ENCODE peak calls at places on chromosomes 3 and 15, in four cellular contexts. T is CD8-positive, alpha-beta T cell; W is A673; U is cardiac muscle cell. B is an unnamed sample.

GRCh38 chr3:172300862-172301261 is 147.4 kb downstream of the GHSR start:
- DNase-seq in T (no peak), W (no peak), U (no peak), B (no peak)

GRCh38 chr3:191809326-191809949 is 348.5 kb downstream of the PYDC2 start:
- DNase-seq in T (no peak), W (peak; percentile 64), U (no peak), B (no peak)

GRCh38 chr3:3089017-3089416 is 21.2 kb downstream of the IL5RA start:
- DNase-seq in T (no peak), W (no peak), U (no peak), B (no peak)

GRCh38 chr15:59405079-59405478 is 32.4 kb upstream of the MYO1E start:
- DNase-seq in T (no peak), W (no peak), U (no peak), B (no peak)

GRCh38 chr15:29452881-29453731 is 183.5 kb upstream of the NSMCE3 start:
- DNase-seq in T (no peak), W (no peak), U (peak; percentile 5), B (no peak)

GRCh38 chr3:187520027-187520945 is 149.9 kb downstream of the SST start:
- DNase-seq in T (no peak), W (no peak), U (peak; percentile 10), B (no peak)

GRCh38 chr3:14810795-14811661 is 7.7 kb upstream of the FGD5 start:
- DNase-seq in T (no peak), W (no peak), U (no peak), B (no peak)

GRCh38 chr3:196287066-196287404 is 491 bp downstream of the PCYT1A start:
- DNase-seq in T (no peak), W (peak; percentile 32), U (peak; percentile 29), B (peak; percentile 14)

GRCh38 chr15:32701863-32702262 is 15.9 kb upstream of the GREM1 start:
- DNase-seq in T (no peak), W (no peak), U (no peak), B (no peak)

GRCh38 chr15:34065261-34065660 is 26.3 kb upstream of the AVEN start:
- DNase-seq in T (no peak), W (no peak), U (no peak), B (no peak)

DNA sequence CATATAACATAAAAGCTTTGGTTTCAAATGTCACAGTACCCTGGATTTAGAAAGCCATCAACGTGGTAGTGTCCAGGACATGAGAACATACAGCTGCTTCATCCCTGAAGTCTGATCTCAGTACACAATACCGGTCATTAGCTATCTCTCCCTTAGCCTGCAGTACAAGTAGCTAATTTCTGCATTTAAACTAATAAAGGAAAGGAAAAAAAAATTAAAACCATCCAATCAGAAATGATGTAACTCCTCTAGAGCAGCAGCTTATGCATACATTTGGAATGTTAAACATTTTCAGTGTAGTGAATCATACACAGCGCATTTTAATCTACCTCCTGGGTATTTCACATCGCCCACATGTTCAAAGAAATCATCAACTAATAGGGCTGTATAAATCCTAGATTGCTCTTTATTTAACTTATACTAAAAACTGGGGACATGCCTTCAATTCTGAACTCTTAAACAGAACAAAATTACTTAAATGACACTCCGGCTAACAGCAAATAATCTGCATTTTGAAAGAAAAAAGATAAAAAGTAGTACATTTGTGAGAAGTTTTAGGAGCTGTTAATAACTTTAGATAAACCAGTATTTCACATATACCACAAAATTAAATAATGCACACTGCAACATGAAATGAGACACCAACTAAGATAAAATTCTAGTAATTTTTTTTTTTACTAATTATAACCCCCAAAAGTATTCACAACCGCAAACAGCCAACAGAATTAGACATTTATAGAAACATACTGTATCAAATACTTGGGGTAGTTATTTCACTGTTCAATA is 3.7 kb downstream of the IGF2BP2 start:
- DNase-seq in T (no peak), W (peak; percentile 81), U (peak; percentile 84), B (no peak)
- H3K9me3 ChIP-seq in T (no peaks in the 10 kb centered on the region), W (no peaks in the 10 kb centered on the region), U (no peaks in the 10 kb centered on the region), B (peaks cover 3% of the 10 kb centered on the region)

GRCh38 chr3:45194791-45195190 is 31.3 kb downstream of the TMEM158 start:
- DNase-seq in T (no peak), W (no peak), U (no peak), B (no peak)

GRCh38 chr3:45188714-45189659 is 37.1 kb downstream of the TMEM158 start:
- DNase-seq in T (no peak), W (no peak), U (no peak), B (no peak)

GRCh38 chr3:45187597-45188210 is 38.4 kb downstream of the TMEM158 start:
- DNase-seq in T (no peak), W (no peak), U (no peak), B (no peak)

GRCh38 chr3:45191924-45192417 is 34.1 kb downstream of the TMEM158 start:
- DNase-seq in T (no peak), W (no peak), U (no peak), B (no peak)

GRCh38 chr3:45191424-45191823 is 34.7 kb downstream of the TMEM158 start:
- DNase-seq in T (no peak), W (no peak), U (no peak), B (no peak)
- H3K9me3 ChIP-seq in T (no peaks in the 10 kb centered on the region), W (no peaks in the 10 kb centered on the region), U (no peaks in the 10 kb centered on the region), B (no peaks in the 10 kb centered on the region)

GRCh38 chr15:22231603-22232002 is 151.3 kb downstream of the OR4M2 start:
- DNase-seq in T (no peak), W (no peak), U (no peak), B (no peak)

GRCh38 chr15:22229971-22230815 is 149.9 kb downstream of the OR4M2 start:
- DNase-seq in T (no peak), W (no peak), U (no peak), B (no peak)

GRCh38 chr15:22227411-22227810 is 147.1 kb downstream of the OR4M2 start:
- DNase-seq in T (no peak), W (no peak), U (no peak), B (no peak)

GRCh38 chr15:22226034-22226790 is 145.9 kb downstream of the OR4M2 start:
- DNase-seq in T (no peak), W (no peak), U (no peak), B (no peak)

GRCh38 chr15:22227961-22228762 is 147.8 kb downstream of the OR4M2 start:
- DNase-seq in T (no peak), W (no peak), U (no peak), B (no peak)
- H3K9me3 ChIP-seq in T (no peaks in the 10 kb centered on the region), W (peaks cover 69% of the 10 kb centered on the region), U (peaks cover 9% of the 10 kb centered on the region), B (no peaks in the 10 kb centered on the region)

GRCh38 chr3:17329932-17330331 is 412.5 kb downstream of the TBC1D5 start:
- DNase-seq in T (no peak), W (no peak), U (no peak), B (no peak)
- H3K9me3 ChIP-seq in T (no peaks in the 10 kb centered on the region), W (no peaks in the 10 kb centered on the region), U (no peaks in the 10 kb centered on the region), B (peaks cover 2% of the 10 kb centered on the region)

GRCh38 chr3:8366214-8366613 is 135.4 kb upstream of the LMCD1 start:
- DNase-seq in T (no peak), W (no peak), U (peak; percentile 56), B (no peak)

GRCh38 chr3:8369638-8370037 is 132.0 kb upstream of the LMCD1 start:
- DNase-seq in T (no peak), W (no peak), U (no peak), B (no peak)

GRCh38 chr3:8371085-8371551 is 130.5 kb upstream of the LMCD1 start:
- DNase-seq in T (no peak), W (peak; percentile 81), U (peak; percentile 87), B (no peak)

GRCh38 chr3:8371955-8372600 is 129.5 kb upstream of the LMCD1 start:
- DNase-seq in T (no peak), W (no peak), U (peak; percentile 9), B (no peak)

DNA sequence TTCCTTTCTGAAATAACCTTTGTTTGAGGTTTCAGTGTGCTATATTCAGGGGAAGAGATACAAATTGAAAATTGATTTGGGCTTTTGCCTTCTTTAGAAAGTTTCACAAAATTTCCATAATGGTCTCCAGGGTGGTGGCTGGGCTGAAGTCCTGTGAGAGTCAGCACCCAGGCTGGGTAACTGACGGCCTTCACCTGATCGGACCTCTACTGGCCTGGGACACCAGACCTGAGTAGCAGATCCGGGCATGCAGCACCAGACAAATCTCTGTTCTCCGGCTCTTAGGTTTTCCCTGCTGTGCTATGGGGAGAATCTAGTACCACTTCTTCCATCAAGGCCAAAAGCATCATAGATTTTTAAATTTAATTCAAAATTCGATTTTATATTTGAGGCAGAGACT is 133.0 kb upstream of the LMCD1 start:
- DNase-seq in T (no peak), W (no peak), U (no peak), B (no peak)
- H3K9me3 ChIP-seq in T (no peaks in the 10 kb centered on the region), W (no peaks in the 10 kb centered on the region), U (no peaks in the 10 kb centered on the region), B (peaks cover 6% of the 10 kb centered on the region)

DNA sequence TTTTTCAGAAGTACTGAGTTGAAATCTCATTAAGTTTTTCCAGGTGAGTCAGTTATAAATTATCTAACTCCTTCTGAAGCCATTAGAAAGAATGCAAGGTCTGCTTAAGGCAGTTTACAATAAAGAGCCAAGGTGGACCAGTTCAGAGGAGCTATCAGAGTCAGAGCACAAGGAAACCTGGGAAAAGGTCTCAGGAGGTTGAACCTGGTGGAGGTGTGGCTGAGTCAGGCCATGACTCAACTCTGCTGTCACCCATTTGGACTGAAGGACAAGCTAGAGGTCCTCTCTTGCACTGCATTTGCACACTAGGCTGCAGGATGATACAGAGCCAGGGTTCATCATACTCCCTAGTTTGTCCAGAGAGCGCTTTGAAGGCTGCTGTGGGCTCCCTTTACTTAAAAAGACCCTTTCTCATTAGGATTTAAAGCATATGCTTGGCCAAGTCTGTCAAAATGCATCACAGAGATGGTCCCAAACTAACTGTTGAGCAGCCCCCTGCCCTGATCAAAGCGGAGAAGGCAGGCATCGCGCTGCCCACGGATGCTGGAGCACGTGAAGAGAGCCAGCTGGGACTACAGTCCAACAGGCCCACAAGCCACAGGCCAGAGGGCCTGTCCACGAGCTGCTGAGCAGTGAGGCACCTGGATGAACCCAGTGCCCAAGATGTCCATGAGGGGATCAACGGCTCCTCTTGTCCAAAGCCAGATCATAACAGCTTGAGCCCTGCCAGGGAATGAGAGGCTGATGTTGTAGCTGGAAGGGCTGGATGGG is 26.0 kb upstream of the MRPS22 start:
- DNase-seq in T (no peak), W (no peak), U (no peak), B (no peak)
- H3K9me3 ChIP-seq in T (no peaks in the 10 kb centered on the region), W (no peaks in the 10 kb centered on the region), U (no peaks in the 10 kb centered on the region), B (no peaks in the 10 kb centered on the region)

DNA sequence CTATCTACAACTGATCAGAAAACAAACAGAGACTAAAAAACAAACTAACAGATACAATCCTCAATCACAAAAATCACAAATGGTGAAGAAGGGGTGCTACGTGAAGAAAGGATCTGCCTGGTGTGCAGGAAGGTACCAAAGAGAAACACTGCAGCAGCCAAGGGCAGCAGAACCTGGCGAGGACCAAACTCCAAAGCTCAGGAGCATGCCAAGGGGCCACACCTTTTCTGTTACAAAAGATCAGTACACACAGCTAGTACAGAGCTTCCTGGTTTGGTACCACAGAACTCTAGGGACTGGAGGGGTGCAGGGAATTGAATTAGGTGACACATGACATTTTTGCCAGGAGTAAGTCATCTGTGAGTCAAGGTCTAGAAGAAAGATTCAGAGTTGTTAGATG is 107.4 kb upstream of the GRM7 start:
- DNase-seq in T (no peak), W (no peak), U (no peak), B (no peak)
- H3K9me3 ChIP-seq in T (no peaks in the 10 kb centered on the region), W (peaks cover 6% of the 10 kb centered on the region), U (no peaks in the 10 kb centered on the region), B (no peaks in the 10 kb centered on the region)

B was measured in T-helper 17 cell.